ENCODE peak calls at places on chromosomes 11 and 22, in nine cellular contexts. P, R, V, W, D, B, Y, M and S are unnamed samples.

GRCh38 chr11:61481806-61482205 is 26.7 kb upstream of the LRRC10B start:
- DNase-seq in P (no peak), R (no peak), B (no peak), W (no peak), V (no peak), D (no peak), M (no peak), Y (no peak), S (no peak)

GRCh38 chr11:7548659-7549283 is 35.0 kb downstream of the PPFIBP2 start:
- DNase-seq in Y (no peak), P (no peak), R (peak; percentile 26), W (peak; percentile 60), D (peak; percentile 62), B (no peak), M (no peak), V (peak; percentile 11), S (peak; percentile 60)

GRCh38 chr11:128207861-128208321 is 379.5 kb downstream of the ETS1 start:
- DNase-seq in M (no peak), Y (no peak), R (no peak), P (no peak), W (no peak), B (no peak), V (peak; percentile 89), D (no peak), S (no peak)

GRCh38 chr22:17581056-17581455 is 17.8 kb downstream of the SLC25A18 start:
- DNase-seq in D (no peak), V (no peak), R (no peak), W (no peak), B (no peak), M (no peak), Y (no peak), P (no peak), S (no peak)

GRCh38 chr11:85620243-85620642 is 6.9 kb downstream of the DLG2 start:
- DNase-seq in Y (no peak), P (no peak), B (no peak), W (no peak), R (no peak), D (no peak), V (no peak), M (no peak), S (no peak)

GRCh38 chr11:83349371-83349770 is 63.2 kb upstream of the CCDC90B start:
- DNase-seq in P (no peak), D (no peak), V (no peak), B (no peak), W (no peak), R (no peak), Y (peak; percentile 85), M (no peak), S (peak; percentile 80)

GRCh38 chr22:24588370-24588755 is 4.5 kb downstream of the LRRC75B start:
- DNase-seq in R (no peak), P (no peak), M (no peak), W (no peak), D (no peak), Y (no peak), V (no peak), B (no peak), S (no peak)

GRCh38 chr11:24496728-24497396 is at the start of gene LUZP2:
- DNase-seq in Y (peak; percentile 4), V (peak; percentile 27), W (peak; percentile 33), P (peak; percentile 69), D (peak; percentile 57), B (peak; percentile 40), R (no peak), M (peak; percentile 70), S (peak; percentile 54)

GRCh38 chr11:104380358-104380757 is 216.4 kb upstream of the PDGFD start:
- DNase-seq in Y (no peak), W (no peak), B (no peak), D (no peak), V (no peak), R (no peak), P (no peak), M (no peak), S (no peak)

GRCh38 chr11:117089685-117090084 is 8.5 kb downstream of the SIK3 start:
- DNase-seq in V (no peak), Y (no peak), R (no peak), W (no peak), M (no peak), B (no peak), P (no peak), D (no peak), S (no peak)

GRCh38 chr11:65559951-65560537 is 1.9 kb upstream of the LTBP3 start:
- DNase-seq in V (peak; percentile 58), R (no peak), D (no peak), B (no peak), W (no peak), M (no peak), P (no peak), Y (peak; percentile 14), S (peak; percentile 13)

GRCh38 chr11:12094872-12095800 is 15.3 kb upstream of the MICAL2 start:
- DNase-seq in V (no peak), B (no peak), D (no peak), W (no peak), R (no peak), M (no peak), P (no peak), Y (no peak), S (no peak)

GRCh38 chr11:70729949-70730348 is 331.6 kb downstream of the CTTN start:
- DNase-seq in R (no peak), P (no peak), W (no peak), M (peak; percentile 29), Y (no peak), V (no peak), B (peak; percentile 4), D (no peak), S (no peak)

GRCh38 chr22:26439559-26439958 is 10.5 kb downstream of the ASPHD2 start:
- DNase-seq in P (no peak), B (no peak), Y (no peak), W (no peak), M (no peak), R (no peak), V (no peak), D (no peak), S (no peak)

GRCh38 chr11:61851128-61851899 is 23.2 kb downstream of the FADS2 start:
- DNase-seq in Y (no peak), B (peak; percentile 87), R (no peak), P (no peak), W (no peak), V (no peak), M (peak; percentile 73), D (no peak), S (no peak)

GRCh38 chr11:66734215-66734614 is 5.2 kb upstream of the SPTBN2 start:
- DNase-seq in W (no peak), M (no peak), B (no peak), P (no peak), D (no peak), V (no peak), Y (no peak), R (no peak), S (no peak)

GRCh38 chr11:7612661-7613393 is 60.5 kb downstream of the CYB5R2 start:
- DNase-seq in P (peak; percentile 35), W (no peak), D (no peak), M (no peak), B (no peak), V (no peak), Y (no peak), R (no peak), S (no peak)

GRCh38 chr22:41923595-41924276 is 2.9 kb downstream of the TNFRSF13C start:
- DNase-seq in D (no peak), B (no peak), P (no peak), M (no peak), R (no peak), W (no peak), V (no peak), Y (no peak), S (no peak)

GRCh38 chr11:22797081-22797480 is 32.5 kb downstream of the SVIP start:
- DNase-seq in M (no peak), V (no peak), D (no peak), B (no peak), W (no peak), R (no peak), Y (peak; percentile 87), P (no peak), S (peak; percentile 23)

GRCh38 chr11:61091373-61092279 is 10.7 kb upstream of the CD5 start:
- DNase-seq in D (no peak), R (no peak), Y (no peak), M (no peak), B (no peak), W (no peak), P (no peak), V (no peak), S (no peak)

GRCh38 chr11:1225386-1226225 is 2.7 kb downstream of the MUC5B start:
- DNase-seq in B (peak; percentile 17), W (no peak), V (no peak), Y (no peak), D (no peak), P (no peak), M (peak; percentile 60), R (no peak), S (no peak)

GRCh38 chr11:107999759-108000455 is 8.8 kb upstream of the CUL5 start:
- DNase-seq in D (peak; percentile 59), M (no peak), V (peak; percentile 63), P (peak; percentile 38), Y (peak; percentile 73), R (peak; percentile 38), W (peak; percentile 82), B (no peak), S (peak; percentile 75)

GRCh38 chr11:83472831-83473230 is 186.7 kb upstream of the CCDC90B start:
- DNase-seq in V (no peak), W (no peak), P (no peak), D (no peak), M (no peak), B (no peak), Y (no peak), R (no peak), S (no peak)

GRCh38 chr11:107549253-107549953 is 16.1 kb downstream of the ALKBH8 start:
- DNase-seq in B (no peak), D (no peak), R (peak; percentile 28), P (no peak), V (peak; percentile 49), W (peak; percentile 33), Y (peak; percentile 26), M (no peak), S (peak; percentile 34)

GRCh38 chr22:39571538-39571937 is 985 bp downstream of the CACNA1I start:
- DNase-seq in P (no peak), M (no peak), D (no peak), V (no peak), W (no peak), B (no peak), Y (no peak), R (no peak), S (no peak)

GRCh38 chr22:29380032-29380781 is 8.2 kb downstream of the AP1B1 start:
- DNase-seq in Y (no peak), M (no peak), W (no peak), P (no peak), R (no peak), D (no peak), V (no peak), B (no peak), S (no peak)

GRCh38 chr11:93623938-93624337 is 37.5 kb upstream of the CEP295 start:
- DNase-seq in B (no peak), M (no peak), P (no peak), Y (no peak), V (no peak), R (no peak), D (no peak), W (no peak), S (no peak)

GRCh38 chr11:61516675-61517516 is 8.3 kb downstream of the LRRC10B start:
- DNase-seq in V (peak; percentile 10), B (no peak), W (peak; percentile 79), M (peak; percentile 83), R (peak; percentile 68), Y (peak; percentile 81), D (no peak), P (peak; percentile 74), S (peak; percentile 95)

GRCh38 chr11:31779268-31779879 is 31.7 kb downstream of the PAX6 start:
- DNase-seq in V (no peak), M (no peak), P (no peak), W (no peak), B (no peak), D (no peak), Y (no peak), R (no peak), S (peak; percentile 67)

GRCh38 chr11:112025682-112026081 is 474 bp downstream of the DLAT start:
- DNase-seq in M (no peak), P (no peak), B (no peak), R (no peak), W (no peak), D (no peak), V (peak; percentile 10), Y (peak; percentile 39), S (peak; percentile 43)

GRCh38 chr22:38069372-38070249 is 12.4 kb downstream of the PICK1 start:
- DNase-seq in B (peak; percentile 87), V (peak; percentile 10), R (no peak), M (no peak), W (no peak), D (no peak), P (no peak), Y (peak; percentile 91), S (peak; percentile 83)